ENCODE peak calls at places on chromosomes 11 and 22, in nine cellular contexts. One of them, this sample, is unnamed.

GRCh38 chr11:118152020-118152551 is 537 bp downstream of the SCN4B start:
- DNase-seq in endothelial cell: no peak
- DNase-seq in fibroblast of lung: no peak
- DNase-seq in fibroblast of villous mesenchyme: no peak
- DNase-seq in fibroblast of pulmonary artery: no peak
- DNase-seq in CD8-positive, alpha-beta T cell: no peak
- DNase-seq in nephron progenitor cell: no peak
- DNase-seq in HFF-Myc: no peak
- DNase-seq in A549: no peak
- DNase-seq in this sample: no peak

GRCh38 chr11:133928628-133929059 is 28.1 kb downstream of the IGSF9B start:
- DNase-seq in CD8-positive, alpha-beta T cell: peak
- DNase-seq in fibroblast of pulmonary artery: no peak
- DNase-seq in fibroblast of lung: peak
- DNase-seq in endothelial cell: no peak
- DNase-seq in HFF-Myc: no peak
- DNase-seq in A549: no peak
- DNase-seq in fibroblast of villous mesenchyme: peak
- DNase-seq in nephron progenitor cell: no peak
- DNase-seq in this sample: no peak

GRCh38 chr11:133927690-133928627 is 28.8 kb downstream of the IGSF9B start:
- DNase-seq in fibroblast of villous mesenchyme: peak
- DNase-seq in HFF-Myc: no peak
- DNase-seq in CD8-positive, alpha-beta T cell: peak
- DNase-seq in nephron progenitor cell: peak
- DNase-seq in A549: peak
- DNase-seq in fibroblast of pulmonary artery: peak
- DNase-seq in endothelial cell: peak
- DNase-seq in fibroblast of lung: peak
- DNase-seq in this sample: peak

GRCh38 chr11:34266090-34266912 is 91.5 kb downstream of the ABTB2 start:
- DNase-seq in fibroblast of pulmonary artery: peak
- DNase-seq in HFF-Myc: peak
- DNase-seq in A549: no peak
- DNase-seq in nephron progenitor cell: peak
- DNase-seq in endothelial cell: no peak
- DNase-seq in fibroblast of lung: peak
- DNase-seq in fibroblast of villous mesenchyme: peak
- DNase-seq in CD8-positive, alpha-beta T cell: no peak
- DNase-seq in this sample: peak

GRCh38 chr11:133951484-133952198 is 5.1 kb downstream of the IGSF9B start:
- DNase-seq in endothelial cell: no peak
- DNase-seq in A549: no peak
- DNase-seq in fibroblast of pulmonary artery: no peak
- DNase-seq in nephron progenitor cell: peak
- DNase-seq in CD8-positive, alpha-beta T cell: no peak
- DNase-seq in HFF-Myc: no peak
- DNase-seq in fibroblast of villous mesenchyme: peak
- DNase-seq in fibroblast of lung: peak
- DNase-seq in this sample: peak

GRCh38 chr11:44575288-44575672 is 9.8 kb downstream of the CD82 start:
- DNase-seq in HFF-Myc: no peak
- DNase-seq in fibroblast of pulmonary artery: no peak
- DNase-seq in fibroblast of villous mesenchyme: peak
- DNase-seq in endothelial cell: no peak
- DNase-seq in fibroblast of lung: peak
- DNase-seq in CD8-positive, alpha-beta T cell: no peak
- DNase-seq in nephron progenitor cell: no peak
- DNase-seq in A549: no peak
- DNase-seq in this sample: peak

GRCh38 chr11:114172871-114173444 is 113.4 kb downstream of the ZBTB16 start:
- DNase-seq in fibroblast of lung: no peak
- DNase-seq in HFF-Myc: no peak
- DNase-seq in fibroblast of villous mesenchyme: no peak
- DNase-seq in endothelial cell: no peak
- DNase-seq in CD8-positive, alpha-beta T cell: no peak
- DNase-seq in A549: no peak
- DNase-seq in fibroblast of pulmonary artery: no peak
- DNase-seq in nephron progenitor cell: no peak
- DNase-seq in this sample: no peak

GRCh38 chr11:104968856-104969776 is 742 bp upstream of the CASP4 start:
- DNase-seq in fibroblast of lung: peak
- DNase-seq in nephron progenitor cell: peak
- DNase-seq in fibroblast of villous mesenchyme: peak
- DNase-seq in HFF-Myc: no peak
- DNase-seq in endothelial cell: no peak
- DNase-seq in fibroblast of pulmonary artery: peak
- DNase-seq in A549: no peak
- DNase-seq in CD8-positive, alpha-beta T cell: no peak
- DNase-seq in this sample: peak

GRCh38 chr11:128837627-128838026 is 29.5 kb downstream of the KCNJ1 start:
- DNase-seq in fibroblast of pulmonary artery: peak
- DNase-seq in nephron progenitor cell: no peak
- DNase-seq in A549: no peak
- DNase-seq in fibroblast of villous mesenchyme: no peak
- DNase-seq in HFF-Myc: no peak
- DNase-seq in CD8-positive, alpha-beta T cell: no peak
- DNase-seq in fibroblast of lung: no peak
- DNase-seq in endothelial cell: no peak
- DNase-seq in this sample: no peak

GRCh38 chr22:50252081-50253045 is 1.3 kb upstream of the HDAC10 start:
- DNase-seq in HFF-Myc: no peak
- DNase-seq in A549: no peak
- DNase-seq in fibroblast of pulmonary artery: peak
- DNase-seq in CD8-positive, alpha-beta T cell: peak
- DNase-seq in fibroblast of lung: peak
- DNase-seq in nephron progenitor cell: peak
- DNase-seq in fibroblast of villous mesenchyme: peak
- DNase-seq in endothelial cell: peak
- DNase-seq in this sample: no peak

GRCh38 chr11:130340671-130341319 is 26.1 kb upstream of the ZBTB44 start:
- DNase-seq in HFF-Myc: no peak
- DNase-seq in fibroblast of pulmonary artery: no peak
- DNase-seq in A549: no peak
- DNase-seq in CD8-positive, alpha-beta T cell: no peak
- DNase-seq in nephron progenitor cell: no peak
- DNase-seq in fibroblast of villous mesenchyme: no peak
- DNase-seq in endothelial cell: no peak
- DNase-seq in fibroblast of lung: no peak
- DNase-seq in this sample: no peak

GRCh38 chr11:118643142-118643994 is 36.0 kb downstream of the PHLDB1 start:
- DNase-seq in endothelial cell: no peak
- DNase-seq in fibroblast of villous mesenchyme: no peak
- DNase-seq in fibroblast of lung: no peak
- DNase-seq in HFF-Myc: no peak
- DNase-seq in nephron progenitor cell: no peak
- DNase-seq in CD8-positive, alpha-beta T cell: no peak
- DNase-seq in A549: no peak
- DNase-seq in fibroblast of pulmonary artery: no peak
- DNase-seq in this sample: no peak

GRCh38 chr11:1882265-1883238 is 9.1 kb downstream of the PRR33 start:
- DNase-seq in fibroblast of villous mesenchyme: peak
- DNase-seq in CD8-positive, alpha-beta T cell: peak
- DNase-seq in nephron progenitor cell: peak
- DNase-seq in HFF-Myc: peak
- DNase-seq in fibroblast of lung: peak
- DNase-seq in fibroblast of pulmonary artery: peak
- DNase-seq in A549: peak
- DNase-seq in endothelial cell: peak
- DNase-seq in this sample: peak

GRCh38 chr22:25172153-25172552 is 27.5 kb upstream of the CRYBB3 start:
- DNase-seq in fibroblast of villous mesenchyme: no peak
- DNase-seq in fibroblast of pulmonary artery: no peak
- DNase-seq in nephron progenitor cell: no peak
- DNase-seq in A549: peak
- DNase-seq in CD8-positive, alpha-beta T cell: peak
- DNase-seq in HFF-Myc: no peak
- DNase-seq in endothelial cell: no peak
- DNase-seq in fibroblast of lung: no peak
- DNase-seq in this sample: no peak

GRCh38 chr11:2924821-2925675 is 4.2 kb downstream of the PHLDA2 start:
- DNase-seq in CD8-positive, alpha-beta T cell: no peak
- DNase-seq in fibroblast of pulmonary artery: no peak
- DNase-seq in HFF-Myc: no peak
- DNase-seq in endothelial cell: no peak
- DNase-seq in fibroblast of villous mesenchyme: no peak
- DNase-seq in nephron progenitor cell: no peak
- DNase-seq in A549: no peak
- DNase-seq in fibroblast of lung: no peak
- DNase-seq in this sample: no peak

GRCh38 chr22:36808611-36809344 is 8.1 kb downstream of the PVALB start:
- DNase-seq in fibroblast of pulmonary artery: no peak
- DNase-seq in A549: no peak
- DNase-seq in CD8-positive, alpha-beta T cell: no peak
- DNase-seq in fibroblast of villous mesenchyme: no peak
- DNase-seq in HFF-Myc: no peak
- DNase-seq in fibroblast of lung: no peak
- DNase-seq in endothelial cell: no peak
- DNase-seq in nephron progenitor cell: no peak
- DNase-seq in this sample: no peak

GRCh38 chr22:50696799-50697561 is 24.4 kb downstream of the SHANK3 start:
- DNase-seq in A549: peak
- DNase-seq in fibroblast of villous mesenchyme: peak
- DNase-seq in CD8-positive, alpha-beta T cell: no peak
- DNase-seq in fibroblast of pulmonary artery: no peak
- DNase-seq in nephron progenitor cell: peak
- DNase-seq in fibroblast of lung: no peak
- DNase-seq in endothelial cell: no peak
- DNase-seq in HFF-Myc: no peak
- DNase-seq in this sample: no peak

GRCh38 chr22:27802389-27803079 is 978 bp upstream of the MN1 start:
- DNase-seq in endothelial cell: no peak
- DNase-seq in fibroblast of lung: no peak
- DNase-seq in fibroblast of pulmonary artery: no peak
- DNase-seq in nephron progenitor cell: no peak
- DNase-seq in CD8-positive, alpha-beta T cell: no peak
- DNase-seq in fibroblast of villous mesenchyme: peak
- DNase-seq in HFF-Myc: no peak
- DNase-seq in A549: no peak
- DNase-seq in this sample: no peak
- TF ChIP-seq CTCF in endothelial cell: no peak
- TF ChIP-seq CTCF in fibroblast of lung: no peak
- TF ChIP-seq CTCF in fibroblast of pulmonary artery: no peak
- TF ChIP-seq CTCF in nephron progenitor cell: no peak
- TF ChIP-seq CTCF in CD8-positive, alpha-beta T cell: no peak
- TF ChIP-seq CTCF in fibroblast of villous mesenchyme: no peak
- TF ChIP-seq CTCF in HFF-Myc: no peak
- TF ChIP-seq CTCF in A549: no peak
- TF ChIP-seq CTCF in this sample: no peak

GRCh38 chr11:78832226-78832947 is 257.7 kb upstream of the NARS2 start:
- DNase-seq in fibroblast of pulmonary artery: no peak
- DNase-seq in fibroblast of villous mesenchyme: no peak
- DNase-seq in A549: no peak
- DNase-seq in HFF-Myc: no peak
- DNase-seq in CD8-positive, alpha-beta T cell: no peak
- DNase-seq in nephron progenitor cell: no peak
- DNase-seq in endothelial cell: no peak
- DNase-seq in fibroblast of lung: no peak
- DNase-seq in this sample: no peak
- TF ChIP-seq CTCF in fibroblast of pulmonary artery: peak
- TF ChIP-seq CTCF in fibroblast of villous mesenchyme: no peak
- TF ChIP-seq CTCF in A549: peak
- TF ChIP-seq CTCF in HFF-Myc: peak
- TF ChIP-seq CTCF in CD8-positive, alpha-beta T cell: no peak
- TF ChIP-seq CTCF in nephron progenitor cell: no peak
- TF ChIP-seq CTCF in endothelial cell: no peak
- TF ChIP-seq CTCF in fibroblast of lung: peak
- TF ChIP-seq CTCF in this sample: no peak

DNA sequence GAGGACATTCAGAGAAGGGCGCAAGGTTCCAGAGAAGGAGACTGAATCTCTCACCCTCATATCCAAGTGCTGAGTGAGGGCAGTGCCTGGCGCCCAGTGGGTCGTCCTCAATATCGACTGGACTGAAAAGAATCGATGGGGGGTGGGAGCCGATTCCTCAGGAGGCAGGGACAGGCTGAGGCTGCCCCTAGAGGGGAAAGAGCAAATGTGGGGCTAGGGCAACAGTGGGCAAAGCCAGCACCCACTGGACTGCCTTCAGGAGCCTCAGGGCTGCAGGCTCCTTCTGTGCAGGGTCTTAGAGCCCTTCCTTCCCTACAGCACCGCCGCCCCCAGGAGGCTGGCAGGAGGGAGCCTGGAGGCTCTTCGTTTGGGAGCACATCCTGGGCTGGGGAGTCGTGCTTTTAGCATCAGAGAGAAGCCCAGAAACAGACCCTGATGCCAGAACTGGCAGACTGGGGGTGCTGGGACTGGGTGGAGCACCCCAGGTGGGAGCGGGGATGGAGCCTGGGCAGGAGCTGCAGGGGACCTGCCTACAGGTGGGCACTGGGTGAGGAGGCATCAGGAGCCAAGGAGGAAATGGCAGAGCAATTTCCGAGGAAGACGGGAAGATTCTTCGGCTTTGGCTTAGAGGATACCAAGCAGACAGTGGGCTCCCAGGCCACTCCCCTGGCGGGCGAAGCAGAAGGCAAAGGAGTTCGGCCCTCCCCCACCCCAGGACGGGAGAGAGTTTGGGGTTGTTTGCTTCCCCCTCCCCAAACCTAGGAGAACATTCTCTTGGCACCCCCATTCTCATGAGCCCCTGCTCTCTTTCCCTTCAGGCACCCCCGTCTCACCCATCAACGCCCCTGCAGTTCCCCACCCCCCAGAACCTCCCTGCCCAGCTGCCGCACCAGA is 1.2 kb downstream of the SYT7 start:
- DNase-seq in nephron progenitor cell: no peak
- DNase-seq in A549: no peak
- DNase-seq in fibroblast of lung: no peak
- DNase-seq in fibroblast of pulmonary artery: no peak
- DNase-seq in endothelial cell: no peak
- DNase-seq in HFF-Myc: no peak
- DNase-seq in fibroblast of villous mesenchyme: no peak
- DNase-seq in CD8-positive, alpha-beta T cell: no peak
- DNase-seq in this sample: no peak
- TF ChIP-seq CTCF in nephron progenitor cell: no peak
- TF ChIP-seq CTCF in A549: no peak
- TF ChIP-seq CTCF in fibroblast of lung: peak
- TF ChIP-seq CTCF in fibroblast of pulmonary artery: no peak
- TF ChIP-seq CTCF in endothelial cell: no peak
- TF ChIP-seq CTCF in HFF-Myc: no peak
- TF ChIP-seq CTCF in fibroblast of villous mesenchyme: no peak
- TF ChIP-seq CTCF in CD8-positive, alpha-beta T cell: no peak
- TF ChIP-seq CTCF in this sample: peak

DNA sequence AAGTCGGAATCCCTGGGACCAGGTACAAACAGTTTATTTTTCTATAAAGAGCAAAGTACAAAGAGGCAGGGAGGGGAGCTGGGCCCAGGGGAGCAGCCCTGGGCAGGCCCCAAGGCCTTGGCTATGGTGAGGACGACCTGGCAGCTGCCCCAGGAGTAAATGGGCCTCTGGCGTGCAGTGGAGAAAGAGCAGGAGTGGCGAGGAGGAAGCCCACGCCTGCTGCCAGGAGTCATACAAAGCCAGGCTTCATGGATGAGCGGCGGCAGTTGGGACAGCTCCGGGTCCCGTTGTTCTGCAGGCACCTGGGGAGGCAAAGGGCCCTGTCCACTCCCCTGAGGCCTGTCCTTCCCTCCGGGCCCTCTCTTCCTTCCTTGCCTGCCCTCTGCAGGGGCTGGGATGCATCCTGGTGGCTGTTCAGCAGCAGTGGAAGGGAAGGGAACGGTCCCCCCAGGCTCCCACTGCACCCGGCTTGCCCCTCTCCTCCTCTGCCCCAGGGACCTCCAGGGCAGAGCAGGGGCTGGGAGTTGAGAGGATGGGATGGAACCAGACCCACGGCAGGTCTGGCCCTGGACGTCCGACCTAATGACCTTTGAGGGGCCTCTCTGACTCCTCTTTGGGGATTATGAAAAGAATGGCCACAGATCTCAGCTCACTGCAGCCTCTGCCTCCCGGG is 11.1 kb downstream of the RAPSN start:
- DNase-seq in fibroblast of pulmonary artery: no peak
- DNase-seq in HFF-Myc: no peak
- DNase-seq in A549: no peak
- DNase-seq in fibroblast of villous mesenchyme: no peak
- DNase-seq in nephron progenitor cell: no peak
- DNase-seq in CD8-positive, alpha-beta T cell: no peak
- DNase-seq in fibroblast of lung: no peak
- DNase-seq in endothelial cell: no peak
- DNase-seq in this sample: no peak
- TF ChIP-seq CTCF in fibroblast of pulmonary artery: no peak
- TF ChIP-seq CTCF in HFF-Myc: no peak
- TF ChIP-seq CTCF in A549: no peak
- TF ChIP-seq CTCF in fibroblast of villous mesenchyme: no peak
- TF ChIP-seq CTCF in nephron progenitor cell: no peak
- TF ChIP-seq CTCF in CD8-positive, alpha-beta T cell: no peak
- TF ChIP-seq CTCF in fibroblast of lung: no peak
- TF ChIP-seq CTCF in endothelial cell: no peak
- TF ChIP-seq CTCF in this sample: no peak